ENCODE peak calls at places on chromosomes 5 and 9, in four cellular contexts. One of them, this sample, is unnamed.

GRCh38 chr5:119022017-119022745 is 33.8 kb upstream of the DTWD2 start:
- DNase-seq in prostate gland: no peak
- DNase-seq in AG04450: peak; percentile 15
- DNase-seq in neural progenitor cell: peak; percentile 32
- DNase-seq in this sample: peak; percentile 56

GRCh38 chr5:159975462-159976019 is 33.4 kb upstream of the TTC1 start:
- DNase-seq in AG04450: peak; percentile 91
- DNase-seq in prostate gland: no peak
- DNase-seq in neural progenitor cell: no peak
- DNase-seq in this sample: peak; percentile 9

GRCh38 chr5:76964018-76964417 is 11.2 kb downstream of the CRHBP start:
- DNase-seq in AG04450: no peak
- DNase-seq in neural progenitor cell: no peak
- DNase-seq in prostate gland: no peak
- DNase-seq in this sample: no peak

GRCh38 chr5:100406640-100407039 is 128.5 kb upstream of the FAM174A start:
- DNase-seq in neural progenitor cell: no peak
- DNase-seq in AG04450: no peak
- DNase-seq in prostate gland: no peak
- DNase-seq in this sample: no peak

GRCh38 chr5:139075066-139076050 is 122.8 kb downstream of the SIL1 start:
- DNase-seq in AG04450: no peak
- DNase-seq in prostate gland: no peak
- DNase-seq in neural progenitor cell: no peak
- DNase-seq in this sample: peak; percentile 23

GRCh38 chr5:141965071-141965470 is 3.8 kb upstream of the RNF14 start:
- DNase-seq in neural progenitor cell: no peak
- DNase-seq in prostate gland: no peak
- DNase-seq in AG04450: no peak
- DNase-seq in this sample: no peak

GRCh38 chr9:81497096-81497495 is 192.3 kb downstream of the TLE1 start:
- DNase-seq in neural progenitor cell: no peak
- DNase-seq in prostate gland: no peak
- DNase-seq in AG04450: no peak
- DNase-seq in this sample: no peak

GRCh38 chr9:130129425-130130061 is 42.7 kb upstream of the NCS1 start:
- DNase-seq in neural progenitor cell: no peak
- DNase-seq in prostate gland: no peak
- DNase-seq in AG04450: peak; percentile 67
- DNase-seq in this sample: no peak

GRCh38 chr5:147040856-147041255 is 162.3 kb upstream of the PPP2R2B start:
- DNase-seq in prostate gland: no peak
- DNase-seq in AG04450: no peak
- DNase-seq in neural progenitor cell: no peak
- DNase-seq in this sample: no peak

This sample was measured in NB4.